ENCODE peak calls at places on chromosomes 4 and X, in eight cellular contexts. V is upper lobe of left lung, N is tibial nerve, Q is IMR-90, C is ovary, T is esophagus muscularis mucosa, E is K562, F is uterus. G is an unnamed sample.

GRCh38 chr4:54541426-54542118 is 116.2 kb upstream of the KIT start:
- DNase-seq in Q (peak), N (no peak), F (no peak), E (peak), V (no peak), T (no peak), C (no peak), G (no peak)

GRCh38 chrX:15849555-15849954 is 5.1 kb downstream of the AP1S2 start:
- DNase-seq in E (peak), T (no peak), V (no peak), Q (no peak), N (no peak), C (no peak), F (no peak), G (no peak)

GRCh38 chr4:109982521-109982920 is 69.8 kb downstream of the EGF start:
- DNase-seq in F (no peak), N (no peak), V (no peak), Q (no peak), T (no peak), C (no peak), E (no peak), G (no peak)

GRCh38 chrX:133258481-133258880 is 40.3 kb upstream of the TFDP3 start:
- DNase-seq in N (no peak), C (no peak), E (no peak), Q (peak), F (no peak), T (no peak), V (no peak), G (no peak)

GRCh38 chr4:95387719-95388118 is 161.1 kb downstream of the UNC5C start:
- DNase-seq in F (no peak), C (no peak), E (no peak), N (no peak), T (no peak), V (no peak), Q (no peak), G (no peak)

GRCh38 chrX:118252967-118253366 is 92.9 kb upstream of the WDR44 start:
- DNase-seq in T (no peak), N (no peak), Q (no peak), E (no peak), F (no peak), C (no peak), V (no peak), G (no peak)

GRCh38 chr4:140764785-140765392 is 8.7 kb upstream of the TBC1D9 start:
- DNase-seq in C (no peak), T (no peak), N (no peak), F (no peak), E (no peak), Q (no peak), V (no peak), G (no peak)

GRCh38 chr4:169658970-169659735 is 38.8 kb downstream of the CLCN3 start:
- DNase-seq in N (no peak), E (no peak), C (no peak), F (no peak), T (no peak), V (no peak), Q (no peak), G (no peak)

GRCh38 chr4:80266267-80266901 is at the start of gene FGF5:
- DNase-seq in Q (peak), T (no peak), V (peak), F (peak), C (peak), E (peak), N (peak), G (no peak)

GRCh38 chr4:115110191-115111166 is 2.9 kb downstream of the NDST4 start:
- DNase-seq in F (no peak), E (no peak), Q (no peak), T (no peak), V (no peak), C (peak), N (no peak), G (no peak)

GRCh38 chr4:54539500-54540029 is 118.2 kb upstream of the KIT start:
- DNase-seq in N (no peak), V (peak), Q (peak), E (peak), F (peak), C (peak), T (no peak), G (peak)

GRCh38 chrX:77937291-77937690 is 26.8 kb downstream of the ATP7A start:
- DNase-seq in V (no peak), C (no peak), Q (peak), E (no peak), T (no peak), F (no peak), N (no peak), G (no peak)

GRCh38 chrX:40096395-40097091 is 1.2 kb downstream of the BCOR start:
- DNase-seq in N (no peak), C (no peak), V (peak), Q (peak), E (no peak), F (peak), T (no peak), G (peak)

DNA sequence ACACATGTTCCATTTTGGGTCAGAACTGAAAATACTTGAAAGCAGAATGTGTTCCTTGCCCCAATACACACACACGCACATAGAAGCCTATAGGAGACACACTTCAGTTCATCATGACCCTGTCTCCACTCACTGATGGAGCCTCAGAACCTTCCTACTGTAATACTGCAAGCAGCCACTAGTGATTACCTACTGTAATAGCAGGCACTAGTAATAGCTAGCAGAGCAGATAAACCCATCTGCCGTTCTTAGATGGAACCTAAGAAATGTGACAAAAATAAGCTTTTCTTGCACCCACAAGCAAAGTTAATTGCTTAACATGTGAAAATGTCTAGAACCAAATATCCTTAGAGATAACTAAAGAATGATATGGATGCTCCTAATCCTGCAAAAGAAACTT is 13.6 kb downstream of the AMTN start:
- DNase-seq in T (no peak), C (no peak), N (no peak), V (no peak), Q (no peak), E (peak), F (no peak), G (no peak)
- TF ChIP-seq CTCF in T (no peak), C (no peak), N (no peak), V (no peak), Q (no peak), E (no peak), F (no peak), G (no peak)

GRCh38 chrX:115968436-115969252 is 201.9 kb upstream of the AGTR2 start:
- DNase-seq in Q (no peak), T (no peak), C (peak), F (peak), V (peak), E (no peak), N (peak), G (no peak)
- TF ChIP-seq POLR2A in Q (no peak), T (no peak), C (no peak), F (no peak), V (peak), E (no peak), N (no peak), G (no peak)

DNA sequence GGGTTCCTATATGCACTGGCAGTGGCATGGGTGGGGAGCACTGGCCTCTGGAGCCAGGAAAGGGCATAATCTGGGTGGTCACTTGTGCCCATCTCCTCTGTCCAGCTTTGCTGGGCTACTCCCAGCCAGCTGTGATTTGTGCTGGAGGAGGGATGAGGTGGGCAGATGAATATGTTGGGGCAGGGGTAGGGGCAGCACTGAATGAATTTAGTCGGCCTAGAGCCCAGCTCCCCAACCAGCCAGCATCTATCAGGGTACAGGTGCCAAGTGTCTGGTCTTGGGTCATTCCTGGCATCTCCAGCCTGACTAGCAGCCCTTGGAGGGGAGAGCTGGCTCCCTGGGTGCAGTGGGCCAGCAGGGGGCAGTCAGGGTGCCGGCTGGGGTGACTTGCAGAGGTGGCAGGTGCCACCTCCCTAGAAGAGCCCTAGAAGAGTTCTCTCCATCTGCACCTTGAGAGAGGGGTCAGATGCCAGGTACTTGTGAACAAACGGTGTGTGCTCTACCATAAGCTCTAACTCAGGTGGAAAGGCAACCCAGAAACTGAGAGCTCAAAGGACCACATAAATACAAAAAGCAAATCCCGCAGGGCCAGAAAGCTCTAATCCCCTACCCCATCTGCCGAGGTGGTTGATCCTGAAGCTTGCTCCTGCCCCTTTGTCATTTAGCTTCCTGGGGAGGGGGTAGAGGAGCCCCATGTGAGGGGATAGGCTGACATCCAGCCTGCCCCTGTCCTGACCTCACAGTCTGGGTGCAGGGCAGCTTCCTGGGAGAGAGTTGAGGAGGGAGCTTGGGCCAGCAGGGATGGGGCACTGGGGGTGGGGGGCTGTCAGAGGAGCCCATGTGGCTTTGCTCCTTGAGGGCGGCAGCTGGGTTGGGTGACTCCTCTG is 2.2 kb downstream of the SORCS2 start:
- DNase-seq in T (no peak), N (no peak), F (peak), V (peak), C (peak), E (no peak), Q (no peak), G (peak)
- TF ChIP-seq CTCF in T (peak), N (peak), F (no peak), V (peak), C (no peak), E (peak), Q (peak), G (no peak)

GRCh38 chr4:517806-518070 is 18.7 kb downstream of the PIGG start:
- DNase-seq in T (no peak), V (no peak), Q (no peak), F (no peak), C (no peak), E (no peak), N (no peak), G (no peak)

GRCh38 chr4:518569-519083 is 19.6 kb downstream of the PIGG start:
- DNase-seq in F (no peak), T (no peak), N (no peak), V (no peak), C (no peak), Q (no peak), E (no peak), G (no peak)

GRCh38 chr4:515251-515650 is 16.2 kb downstream of the PIGG start:
- DNase-seq in E (no peak), T (no peak), Q (no peak), N (no peak), C (no peak), F (no peak), V (no peak), G (no peak)

GRCh38 chr4:519203-519651 is 20.2 kb downstream of the PIGG start:
- DNase-seq in C (no peak), N (no peak), T (no peak), E (no peak), Q (no peak), F (no peak), V (peak), G (no peak)

GRCh38 chr4:517061-517805 is 18.2 kb downstream of the PIGG start:
- DNase-seq in V (no peak), Q (no peak), T (no peak), N (no peak), E (no peak), F (no peak), C (no peak), G (no peak)
- TF ChIP-seq POLR2A in V (no peak), Q (no peak), T (no peak), N (no peak), E (no peak), F (no peak), C (no peak), G (no peak)

GRCh38 chr4:766152-766515 is 59.8 kb downstream of the CPLX1 start:
- DNase-seq in T (no peak), C (peak), V (no peak), N (no peak), Q (peak), E (no peak), F (no peak), G (no peak)
- TF ChIP-seq CTCF in T (no peak), C (no peak), V (no peak), N (no peak), Q (no peak), E (no peak), F (no peak), G (no peak)

GRCh38 chr4:6270691-6271121 is 1.1 kb downstream of the WFS1 start:
- DNase-seq in C (peak), Q (peak), E (no peak), N (no peak), F (no peak), T (no peak), V (no peak), G (no peak)

GRCh38 chr4:6269400-6269650 is 325 bp upstream of the WFS1 start:
- DNase-seq in E (no peak), V (no peak), F (no peak), Q (no peak), T (no peak), N (no peak), C (no peak), G (no peak)

GRCh38 chr4:6271206-6271605 is 1.6 kb downstream of the WFS1 start:
- DNase-seq in C (no peak), F (no peak), E (no peak), N (no peak), Q (no peak), T (no peak), V (no peak), G (no peak)

GRCh38 chr4:6268650-6269399 is 825 bp upstream of the WFS1 start:
- DNase-seq in E (no peak), F (no peak), N (no peak), T (no peak), C (peak), Q (no peak), V (no peak), G (no peak)

DNA sequence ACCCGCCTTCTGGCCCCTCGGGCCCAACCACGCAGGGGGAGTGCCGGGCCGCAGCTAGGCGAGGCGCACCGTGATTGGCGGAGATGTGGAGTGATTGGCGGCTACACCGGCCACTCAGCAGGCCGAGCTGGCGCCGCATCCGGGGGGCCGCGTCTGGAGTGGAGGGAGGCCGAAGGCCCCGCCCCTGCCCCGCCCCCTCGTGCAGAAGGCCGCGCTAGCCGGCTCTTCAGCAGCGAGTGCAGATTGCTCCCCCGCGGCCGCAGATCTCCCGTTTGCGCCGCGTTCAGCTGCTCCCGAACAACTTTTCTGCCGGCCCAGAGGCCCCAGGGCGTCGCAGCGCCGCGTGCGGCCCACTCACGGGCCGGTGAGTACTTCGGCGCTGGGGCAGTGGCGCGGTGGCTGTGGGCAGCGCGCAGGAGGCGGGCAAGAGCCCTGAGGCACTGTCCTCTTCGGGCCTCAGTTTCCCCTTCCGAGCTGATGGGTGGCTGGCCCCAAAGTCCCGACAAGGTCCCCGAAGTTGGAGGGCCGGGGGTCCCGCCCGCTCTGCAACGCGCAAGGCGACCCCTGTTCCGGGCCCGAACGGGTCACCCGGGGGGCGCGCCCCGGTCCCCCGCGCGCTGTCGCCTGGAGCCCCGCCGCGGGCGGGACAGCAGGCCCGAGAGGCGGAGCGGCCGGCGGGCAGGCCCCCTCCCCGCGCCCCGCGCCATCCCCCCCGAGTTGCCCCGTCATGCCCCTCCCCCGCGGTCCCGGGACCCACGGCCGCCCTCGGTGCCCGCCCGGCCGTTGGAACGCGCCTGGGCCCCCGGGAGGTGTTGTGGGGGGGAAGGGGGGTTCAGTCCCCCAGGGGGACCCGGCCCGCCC is at the start of gene WFS1:
- DNase-seq in Q (peak), C (peak), T (peak), E (peak), F (peak), V (peak), N (peak), G (peak)
- TF ChIP-seq POLR2A in Q (peak), C (peak), T (peak), E (no peak), F (peak), V (peak), N (peak), G (no peak)

GRCh38 chr4:89300490-89300889 is 7.1 kb downstream of the GPRIN3 start:
- DNase-seq in N (no peak), F (no peak), V (no peak), C (no peak), E (no peak), T (no peak), Q (no peak), G (no peak)

GRCh38 chr4:89300060-89300459 is 7.5 kb downstream of the GPRIN3 start:
- DNase-seq in Q (no peak), T (no peak), V (no peak), F (no peak), E (no peak), C (no peak), N (no peak), G (no peak)

GRCh38 chr4:89298160-89298559 is 9.4 kb downstream of the GPRIN3 start:
- DNase-seq in E (no peak), Q (no peak), C (no peak), T (no peak), F (no peak), N (no peak), V (no peak), G (no peak)

GRCh38 chr4:89298788-89299152 is 8.8 kb downstream of the GPRIN3 start:
- DNase-seq in C (no peak), N (no peak), V (no peak), T (no peak), E (no peak), F (no peak), Q (no peak), G (no peak)

GRCh38 chr4:89299153-89299789 is 8.3 kb downstream of the GPRIN3 start:
- DNase-seq in V (no peak), Q (no peak), F (no peak), N (no peak), T (no peak), E (no peak), C (no peak), G (no peak)
- TF ChIP-seq CTCF in V (no peak), Q (no peak), F (no peak), N (no peak), T (no peak), E (no peak), C (no peak), G (no peak)

GRCh38 chrX:43654431-43655150 is 1.5 kb upstream of the MAOA start:
- DNase-seq in C (peak), F (peak), E (peak), Q (peak), T (peak), N (peak), V (peak), G (peak)
- TF ChIP-seq POLR2A in C (peak), F (peak), E (no peak), Q (no peak), T (peak), N (peak), V (peak), G (peak)